ENCODE peak calls at places on chromosomes 12 and 14, in four cellular contexts. A, J, V and H are unnamed samples.

GRCh38 chr14:94363171-94363624 is 25.2 kb downstream of the SERPINA1 start:
- DNase-seq in V (no peak), J (no peak), A (no peak), H (no peak)

GRCh38 chr12:76449572-76449971 is 101.4 kb upstream of the BBS10 start:
- DNase-seq in J (peak), A (no peak), V (peak), H (no peak)

GRCh38 chr12:3215410-3215975 is 138.3 kb downstream of the TSPAN9 start:
- DNase-seq in A (no peak), J (no peak), V (no peak), H (no peak)

GRCh38 chr14:67167420-67168109 is 21.7 kb upstream of the GARIN2 start:
- DNase-seq in V (no peak), A (no peak), J (no peak), H (no peak)

GRCh38 chr12:55681142-55682077 is 26.3 kb downstream of the ITGA7 start:
- DNase-seq in V (peak), J (peak), A (peak), H (peak)

GRCh38 chr14:96208739-96209138 is 4.1 kb downstream of the BDKRB2 start:
- DNase-seq in A (no peak), V (no peak), J (no peak), H (no peak)

GRCh38 chr14:39266589-39266870 is 32.8 kb downstream of the MIA2 start:
- DNase-seq in A (no peak), J (no peak), V (peak), H (no peak)

GRCh38 chr14:90698379-90698869 is 117.8 kb downstream of the TTC7B start:
- DNase-seq in J (no peak), V (no peak), A (no peak), H (no peak)

GRCh38 chr14:95314609-95315008 is 5.1 kb downstream of the CLMN start:
- DNase-seq in J (peak), V (no peak), A (no peak), H (no peak)

GRCh38 chr14:32254952-32255679 is 52.0 kb upstream of the RNU6-8 start:
- DNase-seq in J (peak), A (peak), V (peak), H (peak)